ENCODE peak calls at places on chromosomes 13 and 19, in ten cellular contexts. Q is BE2C, E is AG04449, R is heart left ventricle, M is cardiac muscle cell, A is right lobe of liver, N is tibial nerve, U is PC-3, G is BJ, J is astrocyte of the cerebellum. B is an unnamed sample.

GRCh38 chr19:5908773-5909442 is 4.2 kb downstream of the VMAC start:
- DNase-seq in J (no peak), Q (no peak), E (no peak), R (no peak), A (no peak), N (no peak), M (no peak), U (no peak), G (no peak), B (no peak)

GRCh38 chr13:25217023-25217909 is 45.2 kb upstream of the AMER2 start:
- DNase-seq in A (no peak), G (no peak), R (no peak), U (peak), Q (no peak), M (peak), J (no peak), N (no peak), E (no peak), B (peak)

GRCh38 chr13:112814905-112815585 is 125.2 kb downstream of the ATP11A start:
- DNase-seq in U (peak), R (peak), Q (peak), G (no peak), M (peak), J (no peak), E (no peak), N (no peak), A (no peak), B (no peak)

GRCh38 chr19:41563847-41564514 is 12.0 kb upstream of the CEACAM21 start:
- DNase-seq in E (no peak), Q (no peak), A (no peak), R (no peak), U (peak), N (no peak), J (no peak), M (no peak), G (no peak), B (no peak)

GRCh38 chr19:3097442-3097871 is 3.3 kb downstream of the GNA11 start:
- DNase-seq in N (no peak), Q (no peak), J (no peak), E (no peak), U (no peak), G (no peak), M (no peak), A (no peak), R (no peak), B (no peak)

GRCh38 chr13:112007191-112007590 is 59.8 kb upstream of the SOX1 start:
- DNase-seq in E (no peak), Q (no peak), U (no peak), G (no peak), M (no peak), N (no peak), J (no peak), A (no peak), R (no peak), B (no peak)

GRCh38 chr13:114339779-114340534 is 25.7 kb downstream of the CHAMP1 start:
- DNase-seq in Q (peak), M (peak), G (no peak), U (peak), N (no peak), R (no peak), A (no peak), E (no peak), J (peak), B (no peak)

GRCh38 chr13:49620170-49620621 is 8.1 kb upstream of the ARL11 start:
- DNase-seq in J (no peak), N (no peak), Q (no peak), A (no peak), G (no peak), R (no peak), E (no peak), M (no peak), U (no peak), B (no peak)

GRCh38 chr13:75761373-75761772 is 125.2 kb downstream of the LMO7 start:
- DNase-seq in A (no peak), Q (no peak), N (no peak), M (no peak), U (no peak), R (no peak), G (no peak), J (no peak), E (no peak), B (no peak)

GRCh38 chr13:75763511-75763910 is 127.4 kb downstream of the LMO7 start:
- DNase-seq in N (no peak), U (no peak), R (no peak), Q (no peak), M (no peak), A (no peak), E (no peak), J (no peak), G (no peak), B (no peak)

GRCh38 chr13:75764251-75764650 is 128.1 kb downstream of the LMO7 start:
- DNase-seq in J (no peak), N (no peak), M (no peak), G (no peak), R (no peak), E (no peak), A (no peak), Q (peak), U (no peak), B (no peak)

GRCh38 chr13:75762066-75762937 is 126.2 kb downstream of the LMO7 start:
- DNase-seq in Q (no peak), J (no peak), G (no peak), A (no peak), N (no peak), R (no peak), U (peak), M (no peak), E (no peak), B (no peak)

GRCh38 chr13:75762967-75763366 is 126.8 kb downstream of the LMO7 start:
- DNase-seq in G (no peak), Q (no peak), J (no peak), R (no peak), M (no peak), A (no peak), U (no peak), N (no peak), E (no peak), B (no peak)
- H3K4me3 ChIP-seq in G (no peak), Q (no peak), J (no peak), R (peak), M (no peak), A (peak), U (peak), N (peak), E (no peak), B (peak)

DNA sequence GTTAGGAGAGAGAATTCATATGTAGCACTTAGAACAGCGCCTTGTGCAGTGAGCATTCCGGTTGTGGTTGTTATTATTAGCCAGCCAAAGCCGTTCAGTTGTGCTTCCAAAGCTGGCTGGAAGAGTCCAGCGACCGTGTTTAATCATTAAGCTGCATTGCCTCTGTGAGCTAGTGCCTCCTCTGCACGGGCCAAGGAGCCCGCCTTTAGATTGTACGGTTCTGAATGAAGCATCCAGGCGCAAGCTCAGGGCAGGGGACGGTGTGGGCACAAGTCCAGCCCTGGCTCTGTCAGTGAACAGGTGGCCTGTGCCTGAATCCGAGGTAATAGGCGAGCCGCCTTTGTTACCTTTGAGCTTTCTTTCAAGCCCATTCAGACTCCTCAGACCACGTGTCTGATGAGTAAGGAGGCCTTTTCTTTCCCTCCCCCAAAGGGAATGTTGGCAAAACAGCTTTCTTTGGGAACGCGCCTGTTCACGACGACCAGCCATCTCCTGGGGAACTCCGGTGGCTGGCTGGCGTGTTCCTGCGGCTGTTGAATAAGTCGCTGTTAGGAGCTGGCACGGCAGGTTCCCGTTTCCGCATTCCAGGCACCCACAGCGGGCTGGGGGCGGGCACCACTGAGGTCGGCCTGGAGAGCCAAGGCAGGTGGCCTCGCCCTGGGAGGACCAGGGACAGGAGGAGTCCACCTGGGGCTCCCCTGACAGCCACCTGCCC is 25.1 kb downstream of the SIPA1L3 start:
- DNase-seq in U (peak), Q (no peak), A (peak), G (no peak), E (no peak), J (peak), R (peak), M (peak), N (no peak), B (no peak)
- H3K4me3 ChIP-seq in U (peak), Q (no peak), A (peak), G (no peak), E (peak), J (peak), R (peak), M (no peak), N (no peak), B (peak)

GRCh38 chr19:17327068-17327653 is 7.5 kb downstream of the ANO8 start:
- DNase-seq in G (no peak), N (no peak), E (no peak), J (no peak), Q (no peak), R (no peak), A (no peak), M (no peak), U (no peak), B (no peak)
- H3K4me3 ChIP-seq in G (no peak), N (no peak), E (no peak), J (no peak), Q (no peak), R (no peak), A (no peak), M (no peak), U (no peak), B (no peak)

DNA sequence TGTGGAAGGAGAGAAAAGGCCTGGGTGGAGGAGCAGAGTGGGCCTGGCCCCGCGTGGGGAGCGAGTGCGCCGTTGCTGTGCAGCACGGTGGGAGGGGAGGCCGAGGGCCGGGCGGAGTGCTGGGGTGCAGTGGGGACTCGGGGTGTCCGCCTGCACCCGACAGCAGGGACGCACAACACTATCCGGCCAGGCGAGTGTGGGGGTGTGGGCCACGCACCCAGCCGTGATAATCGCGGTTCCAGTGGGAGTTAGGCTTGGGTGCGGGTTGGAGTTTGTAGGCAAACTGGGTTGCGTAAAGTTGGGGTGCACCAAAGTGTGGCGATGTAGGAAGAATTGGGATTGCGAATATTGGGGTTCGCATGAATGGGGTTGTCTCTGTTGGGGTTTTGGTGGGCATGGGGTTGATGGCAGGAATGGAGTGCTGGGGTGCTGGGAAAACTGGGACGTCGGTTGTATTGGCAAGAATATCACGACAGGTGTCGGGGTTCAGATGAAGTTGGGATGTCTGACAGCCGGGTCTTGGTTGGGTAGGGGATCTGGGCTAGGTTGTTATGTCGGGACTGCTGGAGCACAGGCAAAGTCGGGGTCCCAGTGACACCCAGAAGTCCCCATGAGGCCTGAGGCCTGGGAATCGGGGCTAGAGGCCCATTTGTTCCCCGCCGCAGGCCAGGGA is 604 bp upstream of the CIRBP start:
- DNase-seq in J (no peak), E (no peak), M (no peak), A (no peak), R (no peak), U (no peak), G (no peak), Q (no peak), N (no peak), B (peak)
- H3K4me3 ChIP-seq in J (peak), E (no peak), M (no peak), A (no peak), R (peak), U (no peak), G (no peak), Q (no peak), N (peak), B (peak)

DNA sequence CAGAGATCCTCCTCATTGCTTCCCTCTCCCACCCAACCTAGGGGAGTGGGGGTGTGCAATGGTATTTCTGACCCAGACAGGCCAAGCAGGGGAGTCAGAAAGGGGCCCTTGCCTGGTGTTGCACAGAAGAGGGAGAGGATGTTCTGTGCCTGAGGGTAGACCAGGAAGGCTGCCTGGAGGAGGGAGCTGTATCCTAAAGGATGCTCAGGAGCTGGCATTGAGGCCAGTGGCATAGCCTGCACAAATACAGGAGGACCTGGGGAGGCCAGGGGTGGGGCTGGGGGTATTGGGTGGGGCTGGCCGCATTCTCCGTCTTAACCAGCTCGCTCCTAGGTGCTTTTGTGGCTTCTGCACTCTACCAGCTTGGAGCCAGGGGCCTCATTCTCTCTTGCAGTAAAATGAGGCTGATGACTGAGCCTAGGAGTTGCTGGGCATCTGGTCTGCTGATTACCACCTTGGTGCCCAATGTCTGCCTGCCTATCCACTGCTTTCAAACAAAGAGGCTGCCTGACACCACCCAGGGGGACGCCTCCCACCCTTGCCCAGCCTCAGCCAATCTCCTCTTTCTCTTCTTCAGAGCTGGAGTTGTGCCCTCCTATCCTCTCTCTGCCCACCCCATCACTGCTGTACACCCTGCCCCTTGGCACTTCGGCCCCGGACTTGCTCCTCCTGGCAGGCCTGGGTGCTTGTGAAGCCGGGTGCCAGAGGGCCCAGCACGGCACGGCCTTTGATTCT is 4.6 kb downstream of the RNF225 start:
- DNase-seq in M (no peak), Q (no peak), A (no peak), U (no peak), R (no peak), E (no peak), G (no peak), J (no peak), N (no peak), B (no peak)
- H3K4me3 ChIP-seq in M (peak), Q (no peak), A (peak), U (peak), R (peak), E (peak), G (peak), J (peak), N (peak), B (peak)

GRCh38 chr19:21586341-21587116 is 81.1 kb downstream of the ZNF429 start:
- DNase-seq in J (no peak), G (no peak), R (peak), M (no peak), U (no peak), Q (no peak), E (no peak), A (peak), N (no peak), B (no peak)

GRCh38 chr19:21587549-21587948 is 82.1 kb downstream of the ZNF429 start:
- DNase-seq in U (no peak), Q (no peak), E (no peak), N (no peak), G (no peak), J (no peak), M (no peak), A (no peak), R (no peak), B (no peak)

GRCh38 chr19:21585491-21585890 is 80.1 kb downstream of the ZNF429 start:
- DNase-seq in R (no peak), N (no peak), A (no peak), E (no peak), U (no peak), Q (no peak), G (no peak), J (no peak), M (no peak), B (no peak)

GRCh38 chr19:21588202-21588601 is 82.8 kb downstream of the ZNF429 start:
- DNase-seq in E (no peak), A (no peak), J (no peak), U (no peak), R (no peak), M (no peak), Q (no peak), N (no peak), G (no peak), B (no peak)

DNA sequence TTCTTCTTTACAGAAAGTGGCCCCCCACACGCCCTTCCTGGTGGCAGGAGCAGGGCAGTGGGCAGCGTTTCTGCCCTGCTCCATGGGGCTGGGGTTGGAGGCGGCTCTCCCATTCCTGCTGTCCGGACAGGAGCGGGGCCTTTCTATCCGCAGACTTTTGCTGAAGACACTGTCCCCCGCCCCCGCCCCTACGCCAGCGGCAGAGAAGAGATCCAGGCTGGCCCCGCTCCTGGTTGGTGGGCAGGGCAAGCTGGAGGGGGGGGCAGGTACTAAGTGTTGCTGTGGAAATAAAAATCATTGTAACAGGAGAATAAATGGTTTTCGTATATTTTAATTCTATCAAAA is 81.7 kb downstream of the ZNF429 start:
- DNase-seq in U (no peak), R (peak), Q (no peak), J (no peak), E (no peak), N (no peak), A (no peak), G (no peak), M (no peak), B (no peak)
- H3K4me3 ChIP-seq in U (peak), R (peak), Q (no peak), J (no peak), E (no peak), N (peak), A (peak), G (no peak), M (peak), B (peak)